ENCODE peak calls at places on chromosomes 2 and 18, in four cellular contexts. M is IMR-90, S is K562, J is endothelial cell of umbilical vein. N is an unnamed sample. For H3K9me1, the result is how much of the 10 kb centered on the place peaks cover.

GRCh38 chr2:10245661-10246060 is 57.0 kb upstream of the HPCAL1 start:
- DNase-seq in M (no peak), S (no peak), J (no peak), N (no peak)

GRCh38 chr18:13517369-13517768 is 209.0 kb downstream of the FAM210A start:
- DNase-seq in M (no peak), S (no peak), J (no peak), N (no peak)

GRCh38 chr2:100036793-100037192 is 105.6 kb downstream of the AFF3 start:
- DNase-seq in M (no peak), S (no peak), J (no peak), N (no peak)

GRCh38 chr2:213411582-213412289 is 127.5 kb downstream of the SPAG16 start:
- DNase-seq in M (no peak), S (no peak), J (no peak), N (peak)

GRCh38 chr18:10488022-10488421 is 33.6 kb downstream of the APCDD1 start:
- DNase-seq in M (peak), S (no peak), J (no peak), N (no peak)

GRCh38 chr18:58113337-58113736 is 69.3 kb downstream of the NEDD4L start:
- DNase-seq in M (no peak), S (no peak), J (no peak), N (no peak)

GRCh38 chr2:29747786-29748470 is 173.5 kb downstream of the ALK start:
- DNase-seq in M (peak), S (peak), J (no peak), N (peak)

GRCh38 chr18:79863161-79863945 is 65.6 kb downstream of the KCNG2 start:
- DNase-seq in M (no peak), S (no peak), J (no peak), N (no peak)

GRCh38 chr2:62227386-62228075 is 31.6 kb downstream of the B3GNT2 start:
- DNase-seq in M (peak), S (no peak), J (no peak), N (no peak)

GRCh38 chr2:113977060-113977659 is 87.3 kb downstream of the ACTR3 start:
- DNase-seq in M (peak), S (no peak), J (no peak), N (no peak)

GRCh38 chr2:1685957-1686783 is 58.1 kb downstream of the PXDN start:
- DNase-seq in M (peak), S (no peak), J (peak), N (no peak)

GRCh38 chr2:131148426-131148825 is 43.3 kb downstream of the PLEKHB2 start:
- DNase-seq in M (no peak), S (peak), J (no peak), N (no peak)

GRCh38 chr2:101230541-101230993 is 22.1 kb upstream of the CNOT11 start:
- DNase-seq in M (peak), S (no peak), J (no peak), N (no peak)

GRCh38 chr2:219475278-219475677 is 23.4 kb upstream of the GMPPA start:
- DNase-seq in M (no peak), S (peak), J (no peak), N (no peak)

GRCh38 chr2:161425966-161426365 is 9.9 kb downstream of the TBR1 start:
- DNase-seq in M (no peak), S (no peak), J (no peak), N (no peak)

GRCh38 chr18:32420084-32420483 is 50.6 kb downstream of the GAREM1 start:
- DNase-seq in M (no peak), S (no peak), J (peak), N (no peak)

GRCh38 chr2:109046925-109047508 is 58.0 kb upstream of the EDAR start:
- DNase-seq in M (no peak), S (no peak), J (no peak), N (no peak)

GRCh38 chr2:195659114-195659513 is 2.1 kb downstream of the SLC39A10 start:
- DNase-seq in M (peak), S (peak), J (peak), N (no peak)

GRCh38 chr2:48343571-48344440 is 186.1 kb upstream of the STON1 start:
- DNase-seq in M (peak), S (no peak), J (peak), N (peak)

GRCh38 chr2:149928026-149928425 is 340.5 kb upstream of the MMADHC start:
- DNase-seq in M (no peak), S (no peak), J (no peak), N (no peak)

GRCh38 chr2:145190031-145190703 is 670.2 kb upstream of the ZEB2 start:
- DNase-seq in M (peak), S (peak), J (peak), N (no peak)

GRCh38 chr2:234395801-234396478 is 100.9 kb downstream of the ARL4C start:
- DNase-seq in M (no peak), S (no peak), J (no peak), N (no peak)

GRCh38 chr2:67865871-67866386 is 196.9 kb downstream of the C1D start:
- DNase-seq in M (no peak), S (no peak), J (no peak), N (no peak)

DNA sequence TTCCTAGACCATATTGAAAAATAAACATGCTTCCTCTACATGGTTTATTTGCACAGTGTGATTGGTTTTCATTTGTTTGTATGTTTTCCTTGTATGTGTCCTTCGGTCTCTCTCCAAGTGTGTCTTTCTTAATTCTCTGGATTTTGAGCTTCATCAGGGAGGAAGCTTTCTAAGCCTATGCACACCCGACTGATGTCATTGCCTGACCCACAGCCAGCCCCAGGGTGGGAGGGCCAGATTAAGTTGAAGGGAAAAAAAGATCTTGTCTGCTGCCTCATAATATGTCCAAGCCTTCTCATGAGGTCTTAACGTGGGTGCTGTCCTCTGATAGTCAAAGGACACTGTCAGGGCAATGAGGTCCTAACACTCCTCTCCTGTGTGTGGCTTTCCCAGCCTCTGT is 115.2 kb downstream of the MARCHF4 start:
- DNase-seq in M (peak), S (no peak), J (no peak), N (no peak)
- H3K4me3 ChIP-seq in M (no peak), S (no peak), J (no peak), N (no peak)

GRCh38 chr2:230732914-230733401 is 20.3 kb downstream of the CAB39 start:
- DNase-seq in M (no peak), S (no peak), J (no peak), N (no peak)

GRCh38 chr2:230738391-230738811 is 25.8 kb downstream of the CAB39 start:
- DNase-seq in M (peak), S (no peak), J (peak), N (no peak)

GRCh38 chr2:230737791-230738226 is 25.2 kb downstream of the CAB39 start:
- DNase-seq in M (no peak), S (no peak), J (no peak), N (no peak)

GRCh38 chr2:230734247-230735175 is 21.9 kb downstream of the CAB39 start:
- DNase-seq in M (no peak), S (peak), J (no peak), N (no peak)

GRCh38 chr2:230735884-230736283 is 23.2 kb downstream of the CAB39 start:
- DNase-seq in M (no peak), S (no peak), J (no peak), N (no peak)
- H3K9me1 ChIP-seq in M (under half), S (under half), J (under half), N (under half)

GRCh38 chr2:119486196-119486827 is 38.0 kb downstream of the SCTR start:
- DNase-seq in M (no peak), S (no peak), J (no peak), N (no peak)

GRCh38 chr2:119485336-119486110 is 38.8 kb downstream of the SCTR start:
- DNase-seq in M (no peak), S (no peak), J (no peak), N (no peak)

GRCh38 chr2:119488245-119489182 is 35.8 kb downstream of the SCTR start:
- DNase-seq in M (no peak), S (no peak), J (no peak), N (no peak)

GRCh38 chr2:119487434-119488244 is 36.6 kb downstream of the SCTR start:
- DNase-seq in M (no peak), S (no peak), J (no peak), N (no peak)

GRCh38 chr2:119486886-119487285 is 37.4 kb downstream of the SCTR start:
- DNase-seq in M (peak), S (no peak), J (peak), N (no peak)
- H2AFZ ChIP-seq in M (no peak), S (no peak), J (no peak), N (no peak)

DNA sequence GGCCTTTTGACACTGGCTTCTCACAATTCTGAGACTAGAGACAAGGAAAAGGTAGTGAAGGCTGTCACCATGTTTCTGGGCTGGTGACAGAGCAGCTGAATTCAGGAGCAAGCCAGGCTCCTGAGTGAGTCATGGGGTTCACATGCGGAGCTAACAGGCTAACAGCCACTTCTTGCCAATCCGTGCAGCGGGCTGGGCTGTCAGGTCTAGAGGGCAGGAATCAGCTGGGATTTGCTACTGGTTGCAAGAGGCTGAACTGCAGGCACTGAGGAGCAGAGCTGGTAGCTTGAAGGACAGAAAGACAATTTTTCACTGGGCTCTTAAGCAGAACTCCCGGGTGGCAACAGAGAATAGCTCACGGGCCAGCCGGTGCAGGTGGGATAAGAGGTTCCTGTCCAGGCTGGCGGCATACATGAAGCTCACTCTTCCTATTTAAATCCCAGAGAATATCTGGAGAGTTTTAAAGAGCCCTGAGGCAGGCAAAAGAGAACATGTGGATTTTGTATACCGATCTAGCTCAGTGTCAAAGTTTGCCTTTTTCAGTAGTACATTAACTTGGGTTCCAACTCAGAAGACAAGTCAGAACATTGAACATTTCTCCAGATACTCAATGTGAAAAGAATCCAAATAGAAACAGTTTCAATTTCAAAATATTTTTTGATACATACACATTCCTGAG is 1.2 kb downstream of the NCKAP5 start:
- DNase-seq in M (peak), S (no peak), J (peak), N (no peak)
- H3K4me3 ChIP-seq in M (peak), S (no peak), J (no peak), N (no peak)

GRCh38 chr2:220930542-220931076 is 641.5 kb downstream of the EPHA4 start:
- DNase-seq in M (peak), S (no peak), J (no peak), N (no peak)
- H3K9me1 ChIP-seq in M (under half), S (under half), J (under half), N (under half)

GRCh38 chr18:68431111-68431921 is 283.6 kb downstream of the TMX3 start:
- DNase-seq in M (no peak), S (no peak), J (no peak), N (no peak)
- H2AFZ ChIP-seq in M (peak), S (no peak), J (no peak), N (peak)

N was measured in keratinocyte.